ENCODE peak calls at places on chromosomes 2 and 18, in five cellular contexts. F is IMR-90, L is H9, E is neuronal stem cell, N is H1. G is an unnamed sample.

GRCh38 chr2:178072000-178072382 is 586 bp downstream of the PDE11A start:
- DNase-seq in N (no peak), L (no peak), E (no peak), F (no peak), G (no peak)

GRCh38 chr2:148614332-148615049 is 30.1 kb upstream of the EPC2 start:
- DNase-seq in F (peak; percentile 39), L (no peak), N (no peak), E (no peak), G (peak; percentile 84)

GRCh38 chr2:3572620-3573019 is 2.4 kb upstream of the RPS7 start:
- DNase-seq in F (no peak), L (no peak), E (no peak), N (no peak), G (no peak)

GRCh38 chr2:102114851-102115497 is 27.6 kb upstream of the IL1R1 start:
- DNase-seq in E (no peak), F (peak; percentile 68), N (no peak), L (no peak), G (no peak)

GRCh38 chr18:7383336-7383980 is 152.6 kb downstream of the LRRC30 start:
- DNase-seq in F (no peak), N (no peak), L (no peak), E (no peak), G (no peak)

GRCh38 chr2:38268691-38269309 is 108.3 kb downstream of the ATL2 start:
- DNase-seq in E (no peak), N (no peak), F (peak; percentile 91), L (no peak), G (no peak)

GRCh38 chr2:216229488-216229887 is 120.3 kb downstream of the XRCC5 start:
- DNase-seq in L (no peak), F (no peak), N (no peak), E (no peak), G (no peak)

GRCh38 chr18:51425889-51426288 is 228.4 kb upstream of the MEX3C start:
- DNase-seq in F (no peak), N (no peak), E (no peak), L (no peak), G (peak; percentile 60)

GRCh38 chr2:47339745-47340541 is 63.0 kb upstream of the MSH2 start:
- DNase-seq in L (no peak), E (no peak), F (peak; percentile 61), N (no peak), G (peak; percentile 58)

GRCh38 chr2:228329279-228329678 is 147.8 kb upstream of the SPHKAP start:
- DNase-seq in F (no peak), L (no peak), N (no peak), E (no peak), G (no peak)

GRCh38 chr2:65300134-65300771 is 72.6 kb downstream of the ACTR2 start:
- DNase-seq in E (no peak), F (peak; percentile 76), N (no peak), L (no peak), G (no peak)

GRCh38 chr2:229641676-229642075 is 72.7 kb downstream of the DNER start:
- DNase-seq in L (no peak), E (no peak), N (no peak), F (no peak), G (peak; percentile 23)
- H3K4me2 ChIP-seq in L (no peak overlapping the region), E (no peak overlapping the region), N (no peak overlapping the region), F (no peak overlapping the region), G (no peak overlapping the region)

GRCh38 chr2:17996978-17997377 is 118.5 kb downstream of the KCNS3 start:
- DNase-seq in L (no peak), E (no peak), N (no peak), F (no peak), G (no peak)

GRCh38 chr2:17995594-17995993 is 117.1 kb downstream of the KCNS3 start:
- DNase-seq in F (no peak), N (no peak), E (no peak), L (no peak), G (no peak)
- H2BK15ac ChIP-seq in F (no peak overlapping the region), N (no peak overlapping the region), E (no peak overlapping the region), L (no peak overlapping the region), G (no peak overlapping the region)

GRCh38 chr2:10452334-10452733 is 4.2 kb upstream of the ODC1 start:
- DNase-seq in L (no peak), F (peak; percentile 90), N (no peak), E (no peak), G (no peak)
- H3K9ac ChIP-seq in L (no peak overlapping the region), F (no peak overlapping the region), N (no peak overlapping the region), E (no peak overlapping the region), G (no peak overlapping the region)

DNA sequence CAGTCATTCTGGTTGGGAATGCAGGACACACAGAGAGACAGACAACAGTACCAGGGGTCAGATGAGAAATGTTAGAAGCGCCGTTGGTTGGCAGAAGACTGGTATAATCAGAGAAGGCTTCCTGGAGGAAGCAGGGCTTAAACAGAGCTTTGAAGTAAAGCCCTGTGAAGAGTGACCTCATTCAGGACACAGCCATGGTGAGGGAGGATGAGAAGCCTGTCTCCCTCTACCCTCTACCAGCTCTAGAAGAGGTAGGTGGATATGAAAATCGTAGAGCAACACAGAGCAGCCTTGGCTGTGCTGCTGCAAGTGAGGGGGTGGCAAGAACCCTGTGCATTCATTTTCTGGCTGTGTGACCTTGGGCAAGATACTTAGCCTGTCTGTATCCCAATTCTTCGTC is 14.2 kb downstream of the TET3 start:
- DNase-seq in E (no peak), L (no peak), N (no peak), F (no peak), G (no peak)
- H3K4me2 ChIP-seq in E (no peak overlapping the region), L (no peak overlapping the region), N (no peak overlapping the region), F (no peak overlapping the region), G (no peak overlapping the region)

G was measured in mesendoderm.